ENCODE peak calls at places on chromosomes 16 and 17, in eight cellular contexts. S is T-helper 17 cell; M is T-cell; A is EL; O is sigmoid colon; F is effector memory CD4-positive, alpha-beta T cell; X is stimulated activated naive CD8-positive, alpha-beta T cell treated with anti-CD3 and anti-CD28 coated beads, Interleukin-15, amount 100 ng/mL, for 72 hours; D is activated CD8-positive, alpha-beta memory T cell treated with anti-CD3 and anti-CD28 coated beads for 4 hours. Q is an unnamed sample.

GRCh38 chr17:57959929-57960328 is 4.7 kb upstream of the CUEDC1 start:
- DNase-seq in F (no peak), D (no peak), M (no peak), S (no peak), A (no peak), O (no peak), X (no peak), Q (no peak)

GRCh38 chr17:83125515-83126274 is 46.3 kb downstream of the METRNL start:
- DNase-seq in S (peak; percentile 7), F (no peak), D (no peak), A (no peak), M (peak; percentile 26), X (peak; percentile 37), O (peak; percentile 78), Q (no peak)

GRCh38 chr16:30382398-30383015 is at the start of gene SEPTIN1:
- DNase-seq in O (no peak), A (no peak), S (peak; percentile 54), F (peak; percentile 69), D (peak; percentile 50), X (peak; percentile 82), M (peak; percentile 65), Q (no peak)

GRCh38 chr17:82881900-82882714 is 42.3 kb upstream of the ZNF750 start:
- DNase-seq in M (no peak), X (no peak), O (peak; percentile 89), D (no peak), S (no peak), F (no peak), A (no peak), Q (no peak)

GRCh38 chr17:64081802-64082799 is 47.8 kb downstream of the ERN1 start:
- DNase-seq in O (no peak), M (peak; percentile 16), F (peak; percentile 45), D (no peak), X (peak; percentile 61), A (peak; percentile 76), S (no peak), Q (peak; percentile 74)

GRCh38 chr17:77140878-77141767 is at the start of gene SEC14L1:
- DNase-seq in S (no peak), O (peak; percentile 76), A (peak; percentile 59), X (peak; percentile 49), D (no peak), M (no peak), F (no peak), Q (peak; percentile 63)

GRCh38 chr17:81428121-81428515 is 32.9 kb downstream of the BAHCC1 start:
- DNase-seq in O (no peak), S (no peak), X (no peak), F (no peak), M (no peak), A (no peak), D (no peak), Q (no peak)

GRCh38 chr16:72264776-72265175 is 92.8 kb upstream of the PMFBP1 start:
- DNase-seq in F (no peak), D (no peak), O (no peak), M (no peak), X (no peak), S (no peak), A (no peak), Q (no peak)

GRCh38 chr17:36532435-36532975 is 2.2 kb downstream of the MYO19 start:
- DNase-seq in M (no peak), X (no peak), A (no peak), D (no peak), F (no peak), O (no peak), S (no peak), Q (no peak)

GRCh38 chr17:49315551-49315951 is 46.5 kb downstream of the ZNF652 start:
- DNase-seq in M (peak; percentile 68), F (peak; percentile 64), D (peak; percentile 60), X (peak; percentile 82), O (peak; percentile 89), S (peak; percentile 49), A (peak; percentile 91), Q (peak; percentile 94)

GRCh38 chr16:52976539-52977167 is 76.0 kb downstream of the CHD9NB start:
- DNase-seq in F (no peak), X (no peak), O (no peak), S (no peak), M (no peak), D (no peak), A (peak; percentile 14), Q (peak; percentile 46)

GRCh38 chr17:28741358-28742349 is 2.2 kb upstream of the TRAF4 start:
- DNase-seq in M (no peak), O (no peak), X (no peak), D (no peak), F (no peak), A (no peak), S (no peak), Q (no peak)

GRCh38 chr16:77169650-77170236 is 21.2 kb upstream of the MON1B start:
- DNase-seq in M (no peak), D (no peak), F (no peak), A (peak; percentile 35), X (peak; percentile 54), O (no peak), S (no peak), Q (peak; percentile 82)

GRCh38 chr17:1643293-1643998 is 2.1 kb downstream of the SCARF1 start:
- DNase-seq in X (peak; percentile 52), O (no peak), M (peak; percentile 60), A (peak; percentile 42), F (peak; percentile 68), S (peak; percentile 79), D (peak; percentile 27), Q (peak; percentile 59)

GRCh38 chr16:49523435-49524159 is 150.0 kb downstream of the C16orf78 start:
- DNase-seq in F (no peak), M (no peak), D (no peak), S (no peak), O (no peak), X (no peak), A (no peak), Q (no peak)

GRCh38 chr16:7313170-7313569 is 19.5 kb upstream of the RBFOX1 start:
- DNase-seq in D (no peak), F (no peak), X (no peak), A (no peak), O (no peak), M (no peak), S (no peak), Q (no peak)

GRCh38 chr17:76502326-76503211 is 1.3 kb upstream of the RHBDF2 start:
- DNase-seq in F (no peak), M (no peak), X (no peak), A (no peak), O (no peak), D (no peak), S (no peak), Q (no peak)

Q was measured in dermis blood vessel endothelial cell.